ENCODE peak calls at places on chromosomes 2 and 18, in nine cellular contexts. One of them, this sample, is unnamed. For H3K4me1, the result is how much of the 10 kb centered on the place peaks cover.

GRCh38 chr2:11669454-11670291 is at the start of gene NTSR2:
- DNase-seq in neural progenitor cell: peak
- DNase-seq in OCI-LY7: no peak
- DNase-seq in A673: peak
- DNase-seq in ovary: peak
- DNase-seq in left ventricle myocardium inferior: peak
- DNase-seq in upper lobe of right lung: peak
- DNase-seq in psoas muscle: peak
- DNase-seq in H9: peak
- DNase-seq in this sample: peak

GRCh38 chr2:232537079-232537478 is 2.4 kb upstream of the CHRNG start:
- DNase-seq in OCI-LY7: peak
- DNase-seq in left ventricle myocardium inferior: peak
- DNase-seq in H9: peak
- DNase-seq in psoas muscle: no peak
- DNase-seq in upper lobe of right lung: peak
- DNase-seq in neural progenitor cell: peak
- DNase-seq in A673: no peak
- DNase-seq in ovary: peak
- DNase-seq in this sample: no peak

GRCh38 chr18:25164837-25165791 is 186.9 kb downstream of the ZNF521 start:
- DNase-seq in left ventricle myocardium inferior: peak
- DNase-seq in A673: peak
- DNase-seq in psoas muscle: no peak
- DNase-seq in OCI-LY7: no peak
- DNase-seq in neural progenitor cell: no peak
- DNase-seq in ovary: no peak
- DNase-seq in H9: no peak
- DNase-seq in upper lobe of right lung: no peak
- DNase-seq in this sample: no peak

GRCh38 chr18:44798433-44799048 is 117.9 kb downstream of the SETBP1 start:
- DNase-seq in left ventricle myocardium inferior: no peak
- DNase-seq in OCI-LY7: no peak
- DNase-seq in A673: no peak
- DNase-seq in H9: no peak
- DNase-seq in psoas muscle: no peak
- DNase-seq in ovary: no peak
- DNase-seq in neural progenitor cell: no peak
- DNase-seq in upper lobe of right lung: no peak
- DNase-seq in this sample: no peak

GRCh38 chr18:45245036-45245638 is 370.1 kb upstream of the SLC14A2 start:
- DNase-seq in ovary: no peak
- DNase-seq in OCI-LY7: no peak
- DNase-seq in A673: no peak
- DNase-seq in neural progenitor cell: no peak
- DNase-seq in psoas muscle: no peak
- DNase-seq in upper lobe of right lung: no peak
- DNase-seq in left ventricle myocardium inferior: no peak
- DNase-seq in H9: no peak
- DNase-seq in this sample: no peak

GRCh38 chr2:184743096-184743495 is 144.8 kb downstream of the ZNF804A start:
- DNase-seq in upper lobe of right lung: no peak
- DNase-seq in H9: no peak
- DNase-seq in left ventricle myocardium inferior: no peak
- DNase-seq in psoas muscle: no peak
- DNase-seq in A673: no peak
- DNase-seq in ovary: no peak
- DNase-seq in neural progenitor cell: no peak
- DNase-seq in OCI-LY7: no peak
- DNase-seq in this sample: no peak

GRCh38 chr2:20169796-20170467 is 55.0 kb downstream of the SDC1 start:
- DNase-seq in neural progenitor cell: peak
- DNase-seq in psoas muscle: no peak
- DNase-seq in OCI-LY7: no peak
- DNase-seq in A673: no peak
- DNase-seq in ovary: no peak
- DNase-seq in H9: peak
- DNase-seq in left ventricle myocardium inferior: no peak
- DNase-seq in upper lobe of right lung: peak
- DNase-seq in this sample: no peak

GRCh38 chr2:143152652-143153051 is 23.4 kb downstream of the ARHGAP15 start:
- DNase-seq in A673: no peak
- DNase-seq in OCI-LY7: no peak
- DNase-seq in neural progenitor cell: no peak
- DNase-seq in left ventricle myocardium inferior: no peak
- DNase-seq in upper lobe of right lung: no peak
- DNase-seq in ovary: no peak
- DNase-seq in H9: no peak
- DNase-seq in psoas muscle: no peak
- DNase-seq in this sample: no peak

GRCh38 chr2:142865924-142866323 is 11.5 kb upstream of the KYNU start:
- DNase-seq in psoas muscle: no peak
- DNase-seq in neural progenitor cell: no peak
- DNase-seq in A673: no peak
- DNase-seq in left ventricle myocardium inferior: no peak
- DNase-seq in upper lobe of right lung: no peak
- DNase-seq in H9: no peak
- DNase-seq in OCI-LY7: peak
- DNase-seq in ovary: no peak
- DNase-seq in this sample: no peak

GRCh38 chr2:177161741-177162440 is 50.7 kb upstream of the HNRNPA3 start:
- DNase-seq in left ventricle myocardium inferior: no peak
- DNase-seq in neural progenitor cell: peak
- DNase-seq in A673: peak
- DNase-seq in psoas muscle: no peak
- DNase-seq in OCI-LY7: peak
- DNase-seq in H9: no peak
- DNase-seq in ovary: no peak
- DNase-seq in upper lobe of right lung: no peak
- DNase-seq in this sample: no peak

GRCh38 chr2:32963941-32964340 is 17.2 kb downstream of the LTBP1 start:
- DNase-seq in neural progenitor cell: no peak
- DNase-seq in ovary: no peak
- DNase-seq in psoas muscle: no peak
- DNase-seq in upper lobe of right lung: no peak
- DNase-seq in A673: no peak
- DNase-seq in H9: no peak
- DNase-seq in OCI-LY7: no peak
- DNase-seq in left ventricle myocardium inferior: no peak
- DNase-seq in this sample: peak

GRCh38 chr2:8680931-8681760 is 710 bp upstream of the ID2 start:
- DNase-seq in left ventricle myocardium inferior: peak
- DNase-seq in A673: peak
- DNase-seq in OCI-LY7: peak
- DNase-seq in psoas muscle: peak
- DNase-seq in upper lobe of right lung: peak
- DNase-seq in neural progenitor cell: peak
- DNase-seq in H9: peak
- DNase-seq in ovary: peak
- DNase-seq in this sample: peak
- TF ChIP-seq CTCF in left ventricle myocardium inferior: no peak
- TF ChIP-seq CTCF in A673: no peak
- TF ChIP-seq CTCF in OCI-LY7: no peak
- TF ChIP-seq CTCF in psoas muscle: no peak
- TF ChIP-seq CTCF in upper lobe of right lung: no peak
- TF ChIP-seq CTCF in neural progenitor cell: no peak
- TF ChIP-seq CTCF in H9: no peak
- TF ChIP-seq CTCF in ovary: no peak
- TF ChIP-seq CTCF in this sample: no peak

GRCh38 chr18:48926420-48926857 is 24.3 kb downstream of the SMAD7 start:
- DNase-seq in psoas muscle: no peak
- DNase-seq in OCI-LY7: no peak
- DNase-seq in H9: no peak
- DNase-seq in upper lobe of right lung: no peak
- DNase-seq in neural progenitor cell: no peak
- DNase-seq in ovary: no peak
- DNase-seq in A673: no peak
- DNase-seq in left ventricle myocardium inferior: no peak
- DNase-seq in this sample: no peak

GRCh38 chr18:48929212-48929612 is 21.6 kb downstream of the SMAD7 start:
- DNase-seq in upper lobe of right lung: peak
- DNase-seq in ovary: no peak
- DNase-seq in OCI-LY7: no peak
- DNase-seq in psoas muscle: no peak
- DNase-seq in A673: no peak
- DNase-seq in neural progenitor cell: no peak
- DNase-seq in left ventricle myocardium inferior: no peak
- DNase-seq in H9: no peak
- DNase-seq in this sample: no peak

GRCh38 chr18:48928787-48929186 is 22.0 kb downstream of the SMAD7 start:
- DNase-seq in left ventricle myocardium inferior: peak
- DNase-seq in H9: no peak
- DNase-seq in ovary: no peak
- DNase-seq in A673: peak
- DNase-seq in upper lobe of right lung: peak
- DNase-seq in neural progenitor cell: peak
- DNase-seq in OCI-LY7: peak
- DNase-seq in psoas muscle: peak
- DNase-seq in this sample: no peak

GRCh38 chr18:48924621-48925601 is 25.9 kb downstream of the SMAD7 start:
- DNase-seq in psoas muscle: no peak
- DNase-seq in OCI-LY7: no peak
- DNase-seq in neural progenitor cell: peak
- DNase-seq in left ventricle myocardium inferior: no peak
- DNase-seq in A673: no peak
- DNase-seq in H9: no peak
- DNase-seq in upper lobe of right lung: no peak
- DNase-seq in ovary: peak
- DNase-seq in this sample: no peak

GRCh38 chr18:48927286-48928080 is 23.3 kb downstream of the SMAD7 start:
- DNase-seq in ovary: no peak
- DNase-seq in psoas muscle: no peak
- DNase-seq in left ventricle myocardium inferior: no peak
- DNase-seq in H9: no peak
- DNase-seq in neural progenitor cell: no peak
- DNase-seq in upper lobe of right lung: no peak
- DNase-seq in OCI-LY7: no peak
- DNase-seq in A673: no peak
- DNase-seq in this sample: no peak
- H3K4me1 ChIP-seq in ovary: half or more
- H3K4me1 ChIP-seq in psoas muscle: half or more
- H3K4me1 ChIP-seq in left ventricle myocardium inferior: half or more
- H3K4me1 ChIP-seq in H9: under half
- H3K4me1 ChIP-seq in neural progenitor cell: under half
- H3K4me1 ChIP-seq in upper lobe of right lung: half or more
- H3K4me1 ChIP-seq in OCI-LY7: half or more
- H3K4me1 ChIP-seq in A673: half or more
- H3K4me1 ChIP-seq in this sample: under half

DNA sequence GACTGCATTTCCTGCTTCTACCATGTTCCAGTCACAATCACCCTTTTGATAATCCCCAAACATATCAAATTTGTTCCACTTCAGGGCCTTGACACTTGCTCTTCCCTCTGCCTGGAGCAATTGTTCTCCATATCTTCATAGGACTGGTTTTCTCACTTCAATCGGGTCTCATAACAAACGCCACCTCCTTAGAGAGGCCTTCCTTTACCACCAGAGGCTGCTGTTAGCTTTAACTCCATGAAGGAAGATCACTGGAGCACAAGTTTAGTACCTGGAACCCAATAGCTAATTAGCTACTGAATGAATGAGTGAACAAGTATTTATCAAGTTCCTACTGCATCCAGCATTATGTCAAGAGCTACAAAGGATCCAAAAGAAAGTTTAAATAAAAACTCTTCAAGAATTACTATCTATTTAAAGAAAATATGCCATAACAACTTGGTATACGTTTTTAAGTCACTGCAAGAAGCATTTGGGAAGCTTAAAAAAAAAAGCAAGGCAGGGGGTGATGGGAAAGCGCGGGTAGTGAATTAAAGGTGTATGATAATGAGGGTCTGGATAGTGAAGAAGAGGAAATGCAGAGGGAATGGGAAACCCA is 58.8 kb downstream of the BAZ2B start:
- DNase-seq in upper lobe of right lung: no peak
- DNase-seq in ovary: no peak
- DNase-seq in H9: peak
- DNase-seq in A673: peak
- DNase-seq in left ventricle myocardium inferior: no peak
- DNase-seq in psoas muscle: no peak
- DNase-seq in neural progenitor cell: peak
- DNase-seq in OCI-LY7: peak
- DNase-seq in this sample: no peak
- TF ChIP-seq CTCF in upper lobe of right lung: peak
- TF ChIP-seq CTCF in ovary: no peak
- TF ChIP-seq CTCF in H9: peak
- TF ChIP-seq CTCF in A673: peak
- TF ChIP-seq CTCF in left ventricle myocardium inferior: peak
- TF ChIP-seq CTCF in psoas muscle: peak
- TF ChIP-seq CTCF in neural progenitor cell: peak
- TF ChIP-seq CTCF in OCI-LY7: peak
- TF ChIP-seq CTCF in this sample: no peak

GRCh38 chr18:21362921-21363320 is 120.9 kb downstream of the GREB1L start:
- DNase-seq in A673: no peak
- DNase-seq in neural progenitor cell: no peak
- DNase-seq in upper lobe of right lung: no peak
- DNase-seq in psoas muscle: no peak
- DNase-seq in OCI-LY7: no peak
- DNase-seq in left ventricle myocardium inferior: no peak
- DNase-seq in H9: no peak
- DNase-seq in ovary: no peak
- DNase-seq in this sample: no peak
- H3K4me1 ChIP-seq in A673: under half
- H3K4me1 ChIP-seq in neural progenitor cell: half or more
- H3K4me1 ChIP-seq in upper lobe of right lung: under half
- H3K4me1 ChIP-seq in psoas muscle: under half
- H3K4me1 ChIP-seq in OCI-LY7: under half
- H3K4me1 ChIP-seq in left ventricle myocardium inferior: under half
- H3K4me1 ChIP-seq in H9: under half
- H3K4me1 ChIP-seq in ovary: under half
- H3K4me1 ChIP-seq in this sample: under half

GRCh38 chr2:238106698-238107524 is 6.8 kb downstream of the ESPNL start:
- DNase-seq in OCI-LY7: peak
- DNase-seq in psoas muscle: peak
- DNase-seq in ovary: peak
- DNase-seq in left ventricle myocardium inferior: no peak
- DNase-seq in A673: no peak
- DNase-seq in H9: peak
- DNase-seq in upper lobe of right lung: peak
- DNase-seq in neural progenitor cell: peak
- DNase-seq in this sample: no peak
- TF ChIP-seq CTCF in OCI-LY7: peak
- TF ChIP-seq CTCF in psoas muscle: no peak
- TF ChIP-seq CTCF in ovary: no peak
- TF ChIP-seq CTCF in left ventricle myocardium inferior: no peak
- TF ChIP-seq CTCF in A673: peak
- TF ChIP-seq CTCF in H9: peak
- TF ChIP-seq CTCF in upper lobe of right lung: no peak
- TF ChIP-seq CTCF in neural progenitor cell: peak
- TF ChIP-seq CTCF in this sample: no peak

GRCh38 chr18:31721596-31721995 is 37.2 kb upstream of the B4GALT6 start:
- DNase-seq in ovary: no peak
- DNase-seq in upper lobe of right lung: no peak
- DNase-seq in psoas muscle: no peak
- DNase-seq in OCI-LY7: no peak
- DNase-seq in neural progenitor cell: no peak
- DNase-seq in A673: no peak
- DNase-seq in left ventricle myocardium inferior: no peak
- DNase-seq in H9: no peak
- DNase-seq in this sample: no peak
- H3K4me1 ChIP-seq in ovary: under half
- H3K4me1 ChIP-seq in upper lobe of right lung: under half
- H3K4me1 ChIP-seq in psoas muscle: under half
- H3K4me1 ChIP-seq in OCI-LY7: under half
- H3K4me1 ChIP-seq in neural progenitor cell: under half
- H3K4me1 ChIP-seq in A673: under half
- H3K4me1 ChIP-seq in left ventricle myocardium inferior: under half
- H3K4me1 ChIP-seq in H9: under half
- H3K4me1 ChIP-seq in this sample: under half

This sample was measured in uterus.